ENCODE peak calls at places on chromosome 1, in seven cellular contexts. O is Karpas-422, M is left ventricle myocardium inferior, Q is left lung, Z is lung, N is body of pancreas, H is right atrium auricular region. B is an unnamed sample.

GRCh38 chr1:20141466-20141865 is 2.3 kb downstream of the PLA2G2F start:
- DNase-seq in O (no peak), N (no peak), Z (no peak), H (no peak), M (no peak), Q (peak; percentile 9), B (no peak)

GRCh38 chr1:70487910-70488665 is 77.0 kb downstream of the CTH start:
- DNase-seq in H (no peak), N (peak; percentile 28), O (peak; percentile 85), Z (no peak), Q (no peak), M (no peak), B (no peak)

GRCh38 chr1:81679972-81680371 is 120.8 kb upstream of the ADGRL2 start:
- DNase-seq in N (no peak), Z (no peak), O (no peak), H (peak; percentile 67), M (no peak), Q (no peak), B (no peak)

GRCh38 chr1:173208146-173208545 is 1.0 kb upstream of the TNFSF4 start:
- DNase-seq in M (no peak), Z (no peak), N (no peak), H (no peak), Q (no peak), O (no peak), B (no peak)

GRCh38 chr1:26541431-26541815 is 11.9 kb downstream of the RPS6KA1 start:
- DNase-seq in Z (no peak), M (no peak), O (no peak), H (no peak), N (no peak), Q (no peak), B (no peak)

GRCh38 chr1:8091691-8092090 is 65.6 kb upstream of the ERRFI1 start:
- DNase-seq in M (no peak), N (no peak), H (no peak), O (no peak), Z (no peak), Q (no peak), B (no peak)

GRCh38 chr1:22132517-22133235 is 10.2 kb downstream of the WNT4 start:
- DNase-seq in M (no peak), O (no peak), Z (no peak), N (peak; percentile 47), H (no peak), Q (no peak), B (no peak)

GRCh38 chr1:29125237-29125641 is 1.5 kb upstream of the TMEM200B start:
- DNase-seq in H (no peak), M (no peak), N (no peak), Q (no peak), O (no peak), Z (no peak), B (no peak)

GRCh38 chr1:178645157-178645825 is 79.8 kb upstream of the RALGPS2 start:
- DNase-seq in Z (no peak), O (peak; percentile 72), Q (no peak), H (no peak), N (no peak), M (no peak), B (no peak)

GRCh38 chr1:28761189-28761588 is 24.4 kb downstream of the YTHDF2 start:
- DNase-seq in Z (no peak), Q (no peak), O (no peak), M (no peak), H (no peak), N (no peak), B (no peak)

GRCh38 chr1:23930861-23931471 is 17.8 kb upstream of the CNR2 start:
- DNase-seq in N (no peak), H (no peak), M (no peak), Q (no peak), O (peak; percentile 89), Z (peak; percentile 44), B (no peak)

GRCh38 chr1:11882814-11883538 is 24.2 kb upstream of the NPPB start:
- DNase-seq in Q (no peak), O (no peak), N (peak; percentile 90), M (peak; percentile 90), Z (peak; percentile 43), H (peak; percentile 85), B (no peak)

GRCh38 chr1:41534181-41535076 is 49.9 kb upstream of the EDN2 start:
- DNase-seq in N (peak; percentile 3), Q (peak; percentile 10), M (no peak), O (no peak), Z (no peak), H (no peak), B (no peak)

GRCh38 chr1:175839678-175840669 is 96.6 kb upstream of the TNR start:
- DNase-seq in N (no peak), Q (no peak), M (no peak), Z (no peak), O (no peak), H (no peak), B (no peak)

GRCh38 chr1:88150330-88150729 is 533.7 kb upstream of the PKN2 start:
- DNase-seq in Z (no peak), O (no peak), M (no peak), N (no peak), H (no peak), Q (no peak), B (no peak)

GRCh38 chr1:64525116-64525686 is 55.3 kb downstream of the CACHD1 start:
- DNase-seq in H (no peak), O (no peak), N (no peak), Z (no peak), M (no peak), Q (no peak), B (no peak)

GRCh38 chr1:77044133-77044849 is 174.9 kb downstream of the PIGK start:
- DNase-seq in H (no peak), N (no peak), M (no peak), Z (no peak), Q (no peak), O (no peak), B (no peak)

GRCh38 chr1:187266051-187266450 is 437.3 kb downstream of the PLA2G4A start:
- DNase-seq in Z (no peak), O (no peak), H (no peak), Q (no peak), N (no peak), M (no peak), B (no peak)

GRCh38 chr1:183180634-183181056 is 5.4 kb upstream of the LAMC2 start:
- DNase-seq in M (peak; percentile 43), Q (peak; percentile 49), Z (peak; percentile 34), N (peak; percentile 43), H (peak; percentile 71), O (no peak), B (no peak)

GRCh38 chr1:40281852-40282251 is 23.8 kb downstream of the ZMPSTE24 start:
- DNase-seq in H (no peak), N (no peak), O (no peak), Q (no peak), Z (no peak), M (no peak), B (no peak)

GRCh38 chr1:41773144-41773571 is 145.6 kb downstream of the HIVEP3 start:
- DNase-seq in M (no peak), H (no peak), O (no peak), Z (peak; percentile 63), N (peak; percentile 84), Q (no peak), B (no peak)

GRCh38 chr1:156600733-156601121 is 552 bp downstream of the GPATCH4 start:
- DNase-seq in H (no peak), M (no peak), O (peak; percentile 62), Z (no peak), N (no peak), Q (no peak), B (no peak)
- H3K36me3 ChIP-seq in H (peaks cover 3% of the 10 kb centered on the region), M (peaks cover 24% of the 10 kb centered on the region), O (peaks cover 32% of the 10 kb centered on the region), Z (peaks cover 18% of the 10 kb centered on the region), N (peaks cover 9% of the 10 kb centered on the region), Q (no peaks in the 10 kb centered on the region), B (peaks cover 26% of the 10 kb centered on the region)

GRCh38 chr1:171137580-171137979 is 46.9 kb downstream of the FMO3 start:
- DNase-seq in O (no peak), H (no peak), N (no peak), Z (no peak), Q (no peak), M (no peak), B (no peak)
- H3K27ac ChIP-seq in O (no peak overlapping the region), H (no peak overlapping the region), N (no peak overlapping the region), Z (no peak overlapping the region), Q (no peak overlapping the region), M (peak overlapping the region; percentile 94), B (no peak overlapping the region)

DNA sequence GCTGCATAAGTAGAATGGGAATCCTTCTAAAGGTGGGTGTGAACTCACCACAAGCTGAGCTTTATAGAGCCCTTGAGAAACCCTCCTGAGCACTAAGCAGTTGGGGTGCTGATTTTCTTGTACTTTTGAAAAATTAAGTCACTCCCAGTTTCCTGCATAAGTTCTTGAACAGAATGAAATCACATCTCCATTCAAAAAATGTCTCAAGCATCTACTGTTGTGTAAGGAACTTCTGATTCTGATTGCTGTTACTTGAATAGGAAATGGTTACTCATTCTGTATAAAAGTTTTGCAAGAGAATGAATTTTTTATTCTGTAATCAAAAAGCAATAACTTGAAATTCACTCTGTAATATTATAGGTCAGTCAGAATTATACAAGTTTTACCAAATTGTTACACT is 50.8 kb upstream of the WNT2B start:
- DNase-seq in H (no peak), M (no peak), Z (no peak), O (no peak), Q (no peak), N (no peak), B (no peak)
- H3K36me3 ChIP-seq in H (peaks cover 46% of the 10 kb centered on the region), M (peaks cover 50% of the 10 kb centered on the region), Z (peaks cover 16% of the 10 kb centered on the region), O (no peaks in the 10 kb centered on the region), Q (no peaks in the 10 kb centered on the region), N (peaks cover 19% of the 10 kb centered on the region), B (no peaks in the 10 kb centered on the region)

DNA sequence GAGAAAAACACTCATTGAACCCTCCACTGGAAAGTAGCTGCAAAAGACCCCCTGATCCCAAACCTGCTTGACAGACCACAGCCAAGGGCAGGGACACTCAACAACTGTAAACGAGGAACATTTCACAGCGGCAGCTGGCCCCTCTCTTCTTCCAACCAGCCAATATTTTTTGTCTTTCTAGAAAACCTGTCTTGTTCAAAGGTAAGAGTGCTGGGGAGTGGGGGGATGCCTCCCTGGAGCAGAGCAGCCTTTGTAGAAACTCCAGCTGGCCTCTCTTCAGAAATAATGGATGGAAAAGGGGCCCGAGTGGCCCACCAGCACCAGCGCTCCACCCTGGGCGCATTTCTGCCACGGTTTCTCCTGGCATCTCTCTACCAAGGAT is 384.0 kb downstream of the RRAGC start:
- DNase-seq in O (no peak), N (no peak), M (no peak), H (no peak), Q (no peak), Z (no peak), B (no peak)
- H3K27ac ChIP-seq in O (peak overlapping the region; percentile 87), N (no peak overlapping the region), M (no peak overlapping the region), H (no peak overlapping the region), Q (no peak overlapping the region), Z (no peak overlapping the region), B (no peak overlapping the region)

B was measured in CD8-positive, alpha-beta T cell.